ENCODE peak calls at places on chromosomes 2 and 18, in eight cellular contexts. A, V, B, G, Q, M, C and H are unnamed samples.

GRCh38 chr2:171651667-171652410 is 35.4 kb upstream of the DYNC1I2 start:
- DNase-seq in A (no peak), V (no peak), B (no peak), G (no peak), Q (no peak), M (peak; percentile 70), C (no peak), H (no peak)

GRCh38 chr18:23066504-23067039 is 68.7 kb upstream of the CABLES1 start:
- DNase-seq in A (no peak), V (no peak), B (no peak), G (no peak), Q (peak; percentile 22), M (no peak), C (no peak), H (no peak)

GRCh38 chr2:223834431-223834830 is 3.0 kb downstream of the AP1S3 start:
- DNase-seq in A (no peak), V (no peak), B (no peak), G (no peak), Q (no peak), M (no peak), C (no peak), H (no peak)

GRCh38 chr2:2806711-2807110 is 475.6 kb upstream of the MYT1L start:
- DNase-seq in A (no peak), V (no peak), B (no peak), G (no peak), Q (no peak), M (no peak), C (no peak), H (no peak)

GRCh38 chr18:8140841-8141501 is 468.3 kb upstream of the RAB12 start:
- DNase-seq in A (peak; percentile 88), V (no peak), B (no peak), G (no peak), Q (no peak), M (peak; percentile 38), C (no peak), H (no peak)

GRCh38 chr2:2837768-2838547 is 506.9 kb upstream of the MYT1L start:
- DNase-seq in A (no peak), V (no peak), B (no peak), G (no peak), Q (no peak), M (no peak), C (no peak), H (no peak)

GRCh38 chr18:49769047-49769708 is 44.2 kb downstream of the ACAA2 start:
- DNase-seq in A (no peak), V (no peak), B (no peak), G (no peak), Q (no peak), M (no peak), C (no peak), H (no peak)

GRCh38 chr2:229725716-229726346 is 11.5 kb upstream of the DNER start:
- DNase-seq in A (peak; percentile 90), V (no peak), B (no peak), G (peak; percentile 60), Q (no peak), M (no peak), C (no peak), H (no peak)

GRCh38 chr2:8851811-8852560 is 14.6 kb upstream of the KIDINS220 start:
- DNase-seq in A (peak; percentile 34), V (no peak), B (no peak), G (no peak), Q (no peak), M (no peak), C (no peak), H (no peak)

GRCh38 chr2:200262047-200262446 is 44.4 kb upstream of the SPATS2L start:
- DNase-seq in A (no peak), V (no peak), B (no peak), G (no peak), Q (no peak), M (no peak), C (no peak), H (no peak)

GRCh38 chr2:196951973-196952372 is 25.5 kb upstream of the PGAP1 start:
- DNase-seq in A (no peak), V (no peak), B (no peak), G (no peak), Q (no peak), M (no peak), C (no peak), H (no peak)

GRCh38 chr2:102101844-102102635 is 40.5 kb upstream of the IL1R1 start:
- DNase-seq in A (no peak), V (no peak), B (no peak), G (no peak), Q (no peak), M (no peak), C (no peak), H (no peak)

GRCh38 chr18:24763765-24764548 is 303.5 kb downstream of the HRH4 start:
- DNase-seq in A (peak; percentile 13), V (no peak), B (no peak), G (no peak), Q (peak; percentile 10), M (peak; percentile 88), C (no peak), H (no peak)

GRCh38 chr18:69820538-69820937 is 127.1 kb downstream of the CD226 start:
- DNase-seq in A (no peak), V (no peak), B (no peak), G (no peak), Q (no peak), M (no peak), C (no peak), H (no peak)